ENCODE peak calls at places on chromosomes 12 and 14, in four cellular contexts. A is AG04450, I is A549, E is left ventricle myocardium inferior. G is an unnamed sample.

GRCh38 chr12:121036810-121037326 is 2.2 kb downstream of the OASL start:
- DNase-seq in E (no peak), A (peak), I (peak), G (no peak)

GRCh38 chr14:21680072-21680471 is 6.5 kb upstream of the OR4E1 start:
- DNase-seq in E (no peak), A (peak), I (no peak), G (no peak)

GRCh38 chr14:50814161-50814560 is 16.8 kb downstream of the NIN start:
- DNase-seq in I (no peak), E (no peak), A (no peak), G (no peak)

GRCh38 chr12:83365317-83365716 is 678.6 kb downstream of the TMTC2 start:
- DNase-seq in E (no peak), I (no peak), A (no peak), G (no peak)

GRCh38 chr14:104650057-104650980 is 39.1 kb upstream of the INF2 start:
- DNase-seq in A (no peak), E (peak), I (peak), G (peak)

GRCh38 chr12:130456375-130457199 is 118.9 kb downstream of the PIWIL1 start:
- DNase-seq in A (no peak), E (peak), I (no peak), G (no peak)

GRCh38 chr12:49187184-49187583 is 1.7 kb downstream of the TUBA1A start:
- DNase-seq in A (no peak), I (no peak), E (peak), G (no peak)

GRCh38 chr12:111148005-111148404 is 220.9 kb downstream of the PHETA1 start:
- DNase-seq in E (no peak), I (no peak), A (no peak), G (no peak)

GRCh38 chr12:16348435-16349131 is 1.1 kb downstream of the MGST1 start:
- DNase-seq in A (no peak), I (no peak), E (no peak), G (no peak)

GRCh38 chr12:69501154-69501895 is 31.1 kb downstream of the FRS2 start:
- DNase-seq in I (no peak), A (no peak), E (no peak), G (no peak)

GRCh38 chr14:60101801-60102200 is 10.1 kb downstream of the PCNX4 start:
- DNase-seq in E (no peak), A (no peak), I (no peak), G (no peak)

GRCh38 chr14:97100306-97100705 is 303.1 kb downstream of the VRK1 start:
- DNase-seq in I (no peak), A (no peak), E (no peak), G (no peak)

GRCh38 chr14:105400016-105400415 is 1.7 kb downstream of the TEX22 start:
- DNase-seq in E (no peak), I (no peak), A (no peak), G (no peak)

GRCh38 chr12:96448287-96448686 is 41.1 kb upstream of the CFAP54 start:
- DNase-seq in I (no peak), E (no peak), A (peak), G (no peak)

GRCh38 chr12:46664771-46665287 is 161.0 kb downstream of the SLC38A4 start:
- DNase-seq in I (peak), A (peak), E (no peak), G (no peak)

GRCh38 chr14:49768301-49769121 is 558 bp downstream of the KLHDC2 start:
- DNase-seq in I (peak), E (peak), A (no peak), G (peak)

GRCh38 chr14:49766839-49767238 is 1.1 kb upstream of the KLHDC2 start:
- DNase-seq in E (no peak), A (no peak), I (no peak), G (peak)

GRCh38 chr14:49769171-49769570 is 1.2 kb downstream of the KLHDC2 start:
- DNase-seq in I (no peak), A (no peak), E (no peak), G (no peak)

GRCh38 chr14:49769581-49770211 is 1.7 kb downstream of the KLHDC2 start:
- DNase-seq in E (no peak), A (no peak), I (no peak), G (peak)

DNA sequence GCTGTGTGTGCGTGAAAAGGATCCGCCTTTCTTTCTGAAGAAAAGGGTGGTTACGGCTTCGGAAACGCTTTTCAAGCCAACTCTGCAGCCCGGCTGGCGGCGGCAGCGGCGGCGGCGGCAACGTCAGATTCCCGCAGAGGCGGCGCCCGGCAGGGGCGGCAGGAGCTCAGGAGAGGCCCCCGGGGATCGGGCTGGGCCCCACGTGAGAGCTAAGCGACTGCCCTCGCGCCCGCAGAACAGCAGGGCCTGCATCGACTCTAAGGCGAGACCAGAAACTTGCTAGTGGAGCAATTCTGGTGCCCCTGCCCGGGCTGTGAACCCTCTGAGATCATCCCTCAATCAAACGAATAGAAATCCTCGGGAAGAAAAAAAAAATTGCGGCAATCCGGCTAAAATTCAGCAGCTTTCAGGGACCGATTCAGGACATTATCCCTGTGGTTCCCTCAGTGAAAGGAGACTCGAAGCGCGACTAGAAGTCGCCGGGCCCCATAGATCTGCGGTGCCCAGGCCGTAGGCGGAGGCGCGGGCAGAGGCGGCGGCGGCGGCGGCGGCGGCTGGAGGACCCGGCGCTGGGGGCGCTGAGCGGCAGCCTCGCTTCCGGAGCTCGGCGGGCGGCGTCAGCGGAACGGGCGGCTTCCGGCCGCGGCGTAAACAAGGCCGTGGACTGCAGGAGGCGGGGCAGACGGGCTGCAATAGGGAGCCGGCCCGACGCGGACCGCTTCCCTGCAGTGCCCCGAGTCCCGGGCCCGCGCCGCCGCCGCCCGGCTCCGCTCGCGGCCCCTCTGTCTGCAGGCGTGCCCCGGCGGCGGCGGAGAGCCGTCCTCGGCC is at the start of gene KLHDC2:
- DNase-seq in A (peak), I (peak), E (peak), G (peak)
- TF ChIP-seq CTCF in A (no peak), I (peak), E (peak), G (peak)

GRCh38 chr12:53208877-53209463 is 1.9 kb upstream of the ITGB7 start:
- DNase-seq in A (no peak), E (no peak), I (no peak), G (no peak)
- H3K4me3 ChIP-seq in A (no peak), E (no peak), I (no peak), G (no peak)

GRCh38 chr14:103121161-103121845 is 2.0 kb upstream of the TNFAIP2 start:
- DNase-seq in A (no peak), E (peak), I (no peak), G (no peak)

GRCh38 chr14:103116645-103117044 is 6.6 kb upstream of the TNFAIP2 start:
- DNase-seq in E (no peak), A (no peak), I (no peak), G (no peak)

GRCh38 chr14:103118663-103119404 is 4.4 kb upstream of the TNFAIP2 start:
- DNase-seq in I (no peak), E (peak), A (no peak), G (no peak)

GRCh38 chr14:103115845-103116572 is 7.3 kb upstream of the TNFAIP2 start:
- DNase-seq in A (no peak), I (no peak), E (no peak), G (no peak)

GRCh38 chr14:103118019-103118662 is 5.1 kb upstream of the TNFAIP2 start:
- DNase-seq in I (no peak), E (peak), A (no peak), G (no peak)
- H3K27ac ChIP-seq in I (peak), E (peak), A (no peak), G (no peak)

GRCh38 chr12:89354630-89354931 is 2.3 kb upstream of the DUSP6 start:
- DNase-seq in I (no peak), E (no peak), A (no peak), G (no peak)
- TF ChIP-seq CTCF in I (no peak), E (no peak), A (no peak), G (no peak)

GRCh38 chr12:75390156-75390898 is 562 bp upstream of the GLIPR1L2 start:
- DNase-seq in E (no peak), A (no peak), I (no peak), G (no peak)
- H3K4me3 ChIP-seq in E (peak), A (peak), I (peak), G (no peak)

GRCh38 chr14:77026166-77026929 is 2.2 kb downstream of the IRF2BPL start:
- DNase-seq in I (no peak), A (no peak), E (peak), G (no peak)

GRCh38 chr14:77024171-77024627 is 4.3 kb downstream of the IRF2BPL start:
- DNase-seq in I (no peak), A (no peak), E (peak), G (no peak)

GRCh38 chr14:77022219-77022852 is 6.2 kb downstream of the IRF2BPL start:
- DNase-seq in A (no peak), E (no peak), I (no peak), G (no peak)

GRCh38 chr14:77025744-77026165 is 2.8 kb downstream of the IRF2BPL start:
- DNase-seq in I (no peak), A (no peak), E (peak), G (no peak)

GRCh38 chr14:77023001-77023996 is 5.2 kb downstream of the IRF2BPL start:
- DNase-seq in E (no peak), I (no peak), A (no peak), G (no peak)
- H3K27ac ChIP-seq in E (peak), I (peak), A (peak), G (peak)

GRCh38 chr14:19878029-19878642 is 3.2 kb downstream of the OR4K2 start:
- DNase-seq in I (no peak), E (no peak), A (no peak), G (no peak)
- TF ChIP-seq CTCF in I (peak), E (peak), A (peak), G (peak)

GRCh38 chr12:116125981-116126566 is 151.4 kb downstream of the MED13L start:
- DNase-seq in E (no peak), I (no peak), A (no peak), G (no peak)

GRCh38 chr12:116121453-116121871 is 156.0 kb downstream of the MED13L start:
- DNase-seq in E (no peak), A (no peak), I (no peak), G (no peak)

GRCh38 chr12:116123511-116124258 is 153.8 kb downstream of the MED13L start:
- DNase-seq in A (no peak), I (no peak), E (no peak), G (peak)

GRCh38 chr12:116125084-116125483 is 152.4 kb downstream of the MED13L start:
- DNase-seq in A (no peak), I (no peak), E (no peak), G (no peak)

GRCh38 chr12:116122639-116123038 is 154.9 kb downstream of the MED13L start:
- DNase-seq in A (no peak), I (no peak), E (no peak), G (no peak)
- H3K4me3 ChIP-seq in A (no peak), I (no peak), E (no peak), G (no peak)